ENCODE peak calls at places on chromosomes 12 and 14, in four cellular contexts. F, Y, U and B are unnamed samples.

GRCh38 chr14:57390806-57391562 is 598 bp downstream of the NAA30 start:
- DNase-seq in Y (peak), U (peak), F (peak), B (peak)

GRCh38 chr12:55963760-55964159 is 2.1 kb downstream of the PMEL start:
- DNase-seq in F (no peak), Y (no peak), U (no peak), B (no peak)

GRCh38 chr12:120060196-120060595 is 56.4 kb downstream of the RAB35 start:
- DNase-seq in F (no peak), Y (no peak), U (no peak), B (no peak)

GRCh38 chr12:19639781-19640180 is 200.5 kb downstream of the AEBP2 start:
- DNase-seq in U (no peak), Y (no peak), F (no peak), B (no peak)

GRCh38 chr12:132566551-132567131 is 43.7 kb downstream of the LRCOL1 start:
- DNase-seq in F (no peak), U (no peak), Y (no peak), B (no peak)

GRCh38 chr14:31934767-31935266 is 142.3 kb upstream of the ARHGAP5 start:
- DNase-seq in U (peak), Y (peak), F (peak), B (no peak)

GRCh38 chr14:92848941-92849340 is 54.8 kb downstream of the GOLGA5 start:
- DNase-seq in F (no peak), U (no peak), Y (no peak), B (no peak)

GRCh38 chr12:106358410-106359241 is 1.1 kb downstream of the POLR3B start:
- DNase-seq in Y (no peak), F (no peak), U (no peak), B (no peak)

GRCh38 chr12:113373440-113373839 is 15.1 kb downstream of the PLBD2 start:
- DNase-seq in F (no peak), Y (no peak), U (no peak), B (no peak)

GRCh38 chr12:7108928-7109920 is at the start of gene C1RL:
- DNase-seq in Y (peak), F (peak), U (peak), B (peak)

GRCh38 chr12:86513206-86513605 is 257.0 kb upstream of the MGAT4C start:
- DNase-seq in Y (no peak), F (no peak), U (no peak), B (no peak)

GRCh38 chr14:78737606-78738005 is 567.4 kb downstream of the NRXN3 start:
- DNase-seq in U (no peak), Y (no peak), F (no peak), B (no peak)

GRCh38 chr12:18496156-18496555 is 234.8 kb downstream of the PIK3C2G start:
- DNase-seq in F (no peak), U (no peak), Y (no peak), B (no peak)

GRCh38 chr14:92519246-92520101 is 5.9 kb downstream of the RIN3 start:
- DNase-seq in U (no peak), F (no peak), Y (no peak), B (no peak)

GRCh38 chr12:38141239-38141638 is 175.3 kb upstream of the ALG10B start:
- DNase-seq in U (no peak), F (no peak), Y (no peak), B (no peak)

GRCh38 chr12:77204055-77204454 is 138.7 kb upstream of the E2F7 start:
- DNase-seq in F (peak), U (no peak), Y (no peak), B (no peak)

GRCh38 chr12:22803725-22804124 is 178.8 kb downstream of the ETNK1 start:
- DNase-seq in Y (no peak), F (peak), U (no peak), B (no peak)

GRCh38 chr12:6230321-6231110 is 30.3 kb downstream of the CD9 start:
- DNase-seq in F (no peak), U (no peak), Y (peak), B (peak)

GRCh38 chr12:57242329-57242690 is 8.7 kb downstream of the STAC3 start:
- DNase-seq in Y (peak), F (no peak), U (no peak), B (no peak)

GRCh38 chr12:57241556-57242310 is 9.3 kb downstream of the STAC3 start:
- DNase-seq in Y (no peak), U (no peak), F (peak), B (no peak)

GRCh38 chr12:57243521-57244305 is 7.3 kb downstream of the STAC3 start:
- DNase-seq in Y (peak), F (peak), U (peak), B (peak)

GRCh38 chr12:57244306-57244696 is 6.7 kb downstream of the STAC3 start:
- DNase-seq in Y (no peak), U (no peak), F (peak), B (no peak)

GRCh38 chr12:57242691-57243454 is 8.1 kb downstream of the STAC3 start:
- DNase-seq in F (peak), U (peak), Y (no peak), B (peak)
- TF ChIP-seq CTCF in F (peak), U (peak), Y (peak), B (peak)

GRCh38 chr14:37565550-37565949 is 29.5 kb downstream of the FOXA1 start:
- DNase-seq in U (no peak), Y (no peak), F (peak), B (no peak)
- TF ChIP-seq CTCF in U (no peak), Y (no peak), F (peak), B (no peak)

GRCh38 chr14:74988993-74989392 is 13.7 kb upstream of the EIF2B2 start:
- DNase-seq in Y (no peak), U (no peak), F (no peak), B (no peak)
- TF ChIP-seq CTCF in Y (no peak), U (no peak), F (no peak), B (no peak)

GRCh38 chr14:96225745-96226151 is 21.1 kb downstream of the BDKRB2 start:
- DNase-seq in Y (peak), F (peak), U (peak), B (no peak)
- TF ChIP-seq CTCF in Y (no peak), F (no peak), U (no peak), B (no peak)

GRCh38 chr14:63833728-63834127 is 19.1 kb upstream of the SYNE2 start:
- DNase-seq in Y (no peak), F (no peak), U (no peak), B (no peak)
- TF ChIP-seq CTCF in Y (no peak), F (no peak), U (no peak), B (no peak)

DNA sequence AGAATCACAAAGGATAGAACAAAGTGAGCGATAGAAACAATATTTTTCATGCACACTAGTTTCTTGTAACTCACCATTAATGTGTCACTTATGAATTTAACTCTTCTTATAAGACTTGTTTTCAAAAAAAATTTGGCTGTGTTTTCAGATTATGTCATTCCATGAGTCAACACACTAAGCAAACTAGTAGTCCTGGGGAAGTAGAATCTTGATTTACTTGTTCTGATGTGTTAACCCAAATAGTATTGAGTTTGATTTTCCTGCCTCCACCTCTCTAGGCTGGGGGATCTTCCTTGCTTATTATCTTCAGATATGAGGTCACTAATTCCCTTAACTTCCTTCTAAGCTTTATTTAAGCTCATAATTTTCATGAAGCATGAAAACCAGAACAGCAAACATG is 151.0 kb upstream of the SEL1L start:
- DNase-seq in U (no peak), F (no peak), Y (no peak), B (no peak)
- TF ChIP-seq CTCF in U (no peak), F (no peak), Y (no peak), B (no peak)

GRCh38 chr12:175759-176158 is 38.2 kb downstream of the SLC6A12 start:
- DNase-seq in F (no peak), Y (no peak), U (no peak), B (no peak)
- TF ChIP-seq CTCF in F (no peak), Y (no peak), U (no peak), B (no peak)

GRCh38 chr12:15530361-15530760 is 208.1 kb downstream of the PTPRO start:
- DNase-seq in F (no peak), Y (no peak), U (no peak), B (no peak)

GRCh38 chr12:15535287-15535895 is 213.1 kb downstream of the PTPRO start:
- DNase-seq in Y (no peak), U (no peak), F (no peak), B (no peak)

GRCh38 chr12:15534870-15535269 is 212.6 kb downstream of the PTPRO start:
- DNase-seq in Y (no peak), U (no peak), F (no peak), B (no peak)

GRCh38 chr12:15534322-15534721 is 212.0 kb downstream of the PTPRO start:
- DNase-seq in Y (no peak), F (no peak), U (no peak), B (no peak)

GRCh38 chr12:15532364-15532977 is 210.2 kb downstream of the PTPRO start:
- DNase-seq in Y (no peak), U (peak), F (peak), B (peak)
- TF ChIP-seq CTCF in Y (peak), U (no peak), F (peak), B (peak)